ENCODE peak calls at places on chromosomes 2 and 18, in ten cellular contexts. One of them, this sample, is unnamed.

GRCh38 chr2:132662742-132663141 is 7.3 kb downstream of the LYPD1 start:
- DNase-seq in body of pancreas: no peak
- DNase-seq in anterior cingulate cortex: no peak
- DNase-seq in GM19239: no peak
- DNase-seq in iris pigment epithelial cell: peak
- DNase-seq in nucleus accumbens: no peak
- DNase-seq in effector memory CD8-positive, alpha-beta T cell: no peak
- DNase-seq in endothelial cell: no peak
- DNase-seq in sciatic nerve: no peak
- DNase-seq in islet precursor cell: no peak
- DNase-seq in this sample: no peak

GRCh38 chr2:137969418-137969765 is 5.1 kb downstream of the HNMT start:
- DNase-seq in sciatic nerve: no peak
- DNase-seq in effector memory CD8-positive, alpha-beta T cell: no peak
- DNase-seq in GM19239: no peak
- DNase-seq in nucleus accumbens: no peak
- DNase-seq in anterior cingulate cortex: no peak
- DNase-seq in endothelial cell: no peak
- DNase-seq in body of pancreas: peak
- DNase-seq in islet precursor cell: no peak
- DNase-seq in iris pigment epithelial cell: peak
- DNase-seq in this sample: no peak

GRCh38 chr2:73995810-73996209 is 11.1 kb downstream of the TET3 start:
- DNase-seq in body of pancreas: no peak
- DNase-seq in iris pigment epithelial cell: no peak
- DNase-seq in endothelial cell: no peak
- DNase-seq in anterior cingulate cortex: no peak
- DNase-seq in sciatic nerve: no peak
- DNase-seq in islet precursor cell: peak
- DNase-seq in GM19239: no peak
- DNase-seq in nucleus accumbens: no peak
- DNase-seq in effector memory CD8-positive, alpha-beta T cell: no peak
- DNase-seq in this sample: no peak

GRCh38 chr18:69916412-69916811 is 31.3 kb downstream of the CD226 start:
- DNase-seq in iris pigment epithelial cell: peak
- DNase-seq in islet precursor cell: no peak
- DNase-seq in effector memory CD8-positive, alpha-beta T cell: no peak
- DNase-seq in anterior cingulate cortex: no peak
- DNase-seq in nucleus accumbens: no peak
- DNase-seq in sciatic nerve: no peak
- DNase-seq in GM19239: no peak
- DNase-seq in body of pancreas: no peak
- DNase-seq in endothelial cell: no peak
- DNase-seq in this sample: no peak

GRCh38 chr2:238425979-238426567 is 654 bp upstream of the ASB1 start:
- DNase-seq in body of pancreas: peak
- DNase-seq in sciatic nerve: no peak
- DNase-seq in islet precursor cell: no peak
- DNase-seq in GM19239: no peak
- DNase-seq in nucleus accumbens: no peak
- DNase-seq in endothelial cell: no peak
- DNase-seq in iris pigment epithelial cell: peak
- DNase-seq in anterior cingulate cortex: no peak
- DNase-seq in effector memory CD8-positive, alpha-beta T cell: no peak
- DNase-seq in this sample: no peak

GRCh38 chr2:16140771-16141640 is 200.7 kb downstream of the MYCN start:
- DNase-seq in sciatic nerve: no peak
- DNase-seq in islet precursor cell: peak
- DNase-seq in nucleus accumbens: no peak
- DNase-seq in body of pancreas: no peak
- DNase-seq in effector memory CD8-positive, alpha-beta T cell: no peak
- DNase-seq in GM19239: no peak
- DNase-seq in endothelial cell: no peak
- DNase-seq in anterior cingulate cortex: no peak
- DNase-seq in iris pigment epithelial cell: no peak
- DNase-seq in this sample: no peak

GRCh38 chr2:129408570-129408969 is 570.9 kb upstream of the RAB6C start:
- DNase-seq in anterior cingulate cortex: no peak
- DNase-seq in effector memory CD8-positive, alpha-beta T cell: no peak
- DNase-seq in iris pigment epithelial cell: no peak
- DNase-seq in body of pancreas: no peak
- DNase-seq in nucleus accumbens: no peak
- DNase-seq in islet precursor cell: no peak
- DNase-seq in sciatic nerve: no peak
- DNase-seq in GM19239: no peak
- DNase-seq in endothelial cell: no peak
- DNase-seq in this sample: no peak

GRCh38 chr2:95034221-95034620 is 8.7 kb downstream of the MAL start:
- DNase-seq in GM19239: no peak
- DNase-seq in endothelial cell: no peak
- DNase-seq in islet precursor cell: no peak
- DNase-seq in anterior cingulate cortex: no peak
- DNase-seq in sciatic nerve: no peak
- DNase-seq in effector memory CD8-positive, alpha-beta T cell: no peak
- DNase-seq in body of pancreas: no peak
- DNase-seq in nucleus accumbens: no peak
- DNase-seq in iris pigment epithelial cell: no peak
- DNase-seq in this sample: peak

GRCh38 chr2:213227458-213227857 is 56.8 kb upstream of the SPAG16 start:
- DNase-seq in endothelial cell: no peak
- DNase-seq in GM19239: no peak
- DNase-seq in islet precursor cell: no peak
- DNase-seq in sciatic nerve: no peak
- DNase-seq in iris pigment epithelial cell: peak
- DNase-seq in effector memory CD8-positive, alpha-beta T cell: no peak
- DNase-seq in anterior cingulate cortex: no peak
- DNase-seq in nucleus accumbens: no peak
- DNase-seq in body of pancreas: no peak
- DNase-seq in this sample: no peak

GRCh38 chr2:195450537-195451113 is 206.4 kb upstream of the SLC39A10 start:
- DNase-seq in endothelial cell: no peak
- DNase-seq in GM19239: no peak
- DNase-seq in body of pancreas: no peak
- DNase-seq in iris pigment epithelial cell: no peak
- DNase-seq in anterior cingulate cortex: no peak
- DNase-seq in effector memory CD8-positive, alpha-beta T cell: no peak
- DNase-seq in islet precursor cell: no peak
- DNase-seq in sciatic nerve: no peak
- DNase-seq in nucleus accumbens: no peak
- DNase-seq in this sample: no peak

GRCh38 chr2:235383272-235383843 is 110.5 kb upstream of the AGAP1 start:
- DNase-seq in endothelial cell: no peak
- DNase-seq in body of pancreas: no peak
- DNase-seq in anterior cingulate cortex: no peak
- DNase-seq in sciatic nerve: no peak
- DNase-seq in nucleus accumbens: no peak
- DNase-seq in effector memory CD8-positive, alpha-beta T cell: no peak
- DNase-seq in iris pigment epithelial cell: no peak
- DNase-seq in islet precursor cell: no peak
- DNase-seq in GM19239: no peak
- DNase-seq in this sample: no peak

GRCh38 chr2:233690444-233690843 is 2.2 kb upstream of the UGT1A6 start:
- DNase-seq in nucleus accumbens: no peak
- DNase-seq in effector memory CD8-positive, alpha-beta T cell: no peak
- DNase-seq in GM19239: no peak
- DNase-seq in anterior cingulate cortex: no peak
- DNase-seq in endothelial cell: no peak
- DNase-seq in sciatic nerve: no peak
- DNase-seq in islet precursor cell: no peak
- DNase-seq in iris pigment epithelial cell: no peak
- DNase-seq in body of pancreas: no peak
- DNase-seq in this sample: no peak

GRCh38 chr2:84865181-84865783 is 15.6 kb downstream of the TRABD2A start:
- DNase-seq in sciatic nerve: peak
- DNase-seq in endothelial cell: no peak
- DNase-seq in iris pigment epithelial cell: peak
- DNase-seq in nucleus accumbens: no peak
- DNase-seq in effector memory CD8-positive, alpha-beta T cell: no peak
- DNase-seq in body of pancreas: no peak
- DNase-seq in islet precursor cell: no peak
- DNase-seq in GM19239: no peak
- DNase-seq in anterior cingulate cortex: no peak
- DNase-seq in this sample: no peak

GRCh38 chr2:67954125-67954748 is 108.6 kb downstream of the C1D start:
- DNase-seq in anterior cingulate cortex: no peak
- DNase-seq in iris pigment epithelial cell: no peak
- DNase-seq in nucleus accumbens: no peak
- DNase-seq in endothelial cell: no peak
- DNase-seq in islet precursor cell: no peak
- DNase-seq in body of pancreas: no peak
- DNase-seq in effector memory CD8-positive, alpha-beta T cell: no peak
- DNase-seq in sciatic nerve: no peak
- DNase-seq in GM19239: no peak
- DNase-seq in this sample: no peak